ENCODE peak calls at places on chromosomes 7 and 10, in five cellular contexts. One of them, this sample, is unnamed. For H3K4me1, the result is how much of the 10 kb centered on the place peaks cover.

GRCh38 chr10:45557275-45557905 is 115.2 kb downstream of the ZFAND4 start:
- DNase-seq in CD8-positive, alpha-beta memory T cell: peak
- DNase-seq in gastrocnemius medialis: no peak
- DNase-seq in colonic mucosa: no peak
- DNase-seq in GM12878: no peak
- DNase-seq in this sample: no peak

GRCh38 chr7:155647734-155648133 is 3.3 kb downstream of the RBM33 start:
- DNase-seq in CD8-positive, alpha-beta memory T cell: no peak
- DNase-seq in gastrocnemius medialis: no peak
- DNase-seq in colonic mucosa: no peak
- DNase-seq in GM12878: no peak
- DNase-seq in this sample: no peak

GRCh38 chr7:142796501-142797341 is 26.0 kb downstream of the PRSS2 start:
- DNase-seq in CD8-positive, alpha-beta memory T cell: no peak
- DNase-seq in gastrocnemius medialis: no peak
- DNase-seq in colonic mucosa: no peak
- DNase-seq in GM12878: no peak
- DNase-seq in this sample: no peak

GRCh38 chr10:106560925-106561640 is 603.4 kb downstream of the SORCS1 start:
- DNase-seq in CD8-positive, alpha-beta memory T cell: no peak
- DNase-seq in gastrocnemius medialis: no peak
- DNase-seq in colonic mucosa: no peak
- DNase-seq in GM12878: no peak
- DNase-seq in this sample: no peak

GRCh38 chr10:68600041-68600778 is 40.1 kb downstream of the TET1 start:
- DNase-seq in CD8-positive, alpha-beta memory T cell: peak
- DNase-seq in gastrocnemius medialis: peak
- DNase-seq in colonic mucosa: peak
- DNase-seq in GM12878: peak
- DNase-seq in this sample: no peak

GRCh38 chr7:120733143-120733542 is 124.8 kb downstream of the TSPAN12 start:
- DNase-seq in CD8-positive, alpha-beta memory T cell: no peak
- DNase-seq in gastrocnemius medialis: no peak
- DNase-seq in colonic mucosa: no peak
- DNase-seq in GM12878: no peak
- DNase-seq in this sample: no peak

GRCh38 chr7:84231157-84231556 is 36.6 kb upstream of the SEMA3A start:
- DNase-seq in CD8-positive, alpha-beta memory T cell: no peak
- DNase-seq in gastrocnemius medialis: no peak
- DNase-seq in colonic mucosa: no peak
- DNase-seq in GM12878: no peak
- DNase-seq in this sample: no peak

GRCh38 chr10:101014966-101015581 is 15.5 kb downstream of the LZTS2 start:
- DNase-seq in CD8-positive, alpha-beta memory T cell: no peak
- DNase-seq in gastrocnemius medialis: no peak
- DNase-seq in colonic mucosa: no peak
- DNase-seq in GM12878: no peak
- DNase-seq in this sample: no peak

GRCh38 chr10:63115732-63116383 is 17.3 kb upstream of the NRBF2 start:
- DNase-seq in CD8-positive, alpha-beta memory T cell: no peak
- DNase-seq in gastrocnemius medialis: peak
- DNase-seq in colonic mucosa: peak
- DNase-seq in GM12878: no peak
- DNase-seq in this sample: peak

GRCh38 chr7:102295346-102296178 is 8.9 kb downstream of the SH2B2 start:
- DNase-seq in CD8-positive, alpha-beta memory T cell: no peak
- DNase-seq in gastrocnemius medialis: peak
- DNase-seq in colonic mucosa: no peak
- DNase-seq in GM12878: no peak
- DNase-seq in this sample: no peak

GRCh38 chr10:72487116-72487515 is 132.4 kb upstream of the DNAJB12 start:
- DNase-seq in CD8-positive, alpha-beta memory T cell: no peak
- DNase-seq in gastrocnemius medialis: no peak
- DNase-seq in colonic mucosa: no peak
- DNase-seq in GM12878: no peak
- DNase-seq in this sample: no peak

GRCh38 chr7:5420841-5421625 is 2.6 kb downstream of the TNRC18 start:
- DNase-seq in CD8-positive, alpha-beta memory T cell: no peak
- DNase-seq in gastrocnemius medialis: peak
- DNase-seq in colonic mucosa: peak
- DNase-seq in GM12878: no peak
- DNase-seq in this sample: no peak

GRCh38 chr10:15642095-15642494 is 77.6 kb downstream of the ITGA8 start:
- DNase-seq in CD8-positive, alpha-beta memory T cell: no peak
- DNase-seq in gastrocnemius medialis: no peak
- DNase-seq in colonic mucosa: no peak
- DNase-seq in GM12878: no peak
- DNase-seq in this sample: no peak

GRCh38 chr7:124635416-124635815 is 130.2 kb downstream of the GPR37 start:
- DNase-seq in CD8-positive, alpha-beta memory T cell: no peak
- DNase-seq in gastrocnemius medialis: no peak
- DNase-seq in colonic mucosa: no peak
- DNase-seq in GM12878: no peak
- DNase-seq in this sample: no peak

GRCh38 chr10:77601488-77601887 is 36.1 kb downstream of the KCNMA1 start:
- DNase-seq in CD8-positive, alpha-beta memory T cell: no peak
- DNase-seq in gastrocnemius medialis: peak
- DNase-seq in colonic mucosa: no peak
- DNase-seq in GM12878: no peak
- DNase-seq in this sample: no peak

GRCh38 chr10:109886788-109887155 is 36.5 kb downstream of the XPNPEP1 start:
- DNase-seq in CD8-positive, alpha-beta memory T cell: no peak
- DNase-seq in gastrocnemius medialis: no peak
- DNase-seq in colonic mucosa: no peak
- DNase-seq in GM12878: no peak
- DNase-seq in this sample: no peak

GRCh38 chr10:114779803-114780609 is 41.6 kb upstream of the FHIP2A start:
- DNase-seq in CD8-positive, alpha-beta memory T cell: no peak
- DNase-seq in gastrocnemius medialis: no peak
- DNase-seq in colonic mucosa: peak
- DNase-seq in GM12878: no peak
- DNase-seq in this sample: no peak

GRCh38 chr7:32206987-32207386 is 136.8 kb upstream of the PDE1C start:
- DNase-seq in CD8-positive, alpha-beta memory T cell: no peak
- DNase-seq in gastrocnemius medialis: no peak
- DNase-seq in colonic mucosa: no peak
- DNase-seq in GM12878: no peak
- DNase-seq in this sample: peak

GRCh38 chr10:104034401-104035053 is 51.2 kb downstream of the COL17A1 start:
- DNase-seq in CD8-positive, alpha-beta memory T cell: no peak
- DNase-seq in gastrocnemius medialis: no peak
- DNase-seq in colonic mucosa: no peak
- DNase-seq in GM12878: no peak
- DNase-seq in this sample: no peak

GRCh38 chr10:18793951-18794350 is 134.7 kb downstream of the ARL5B start:
- DNase-seq in CD8-positive, alpha-beta memory T cell: no peak
- DNase-seq in gastrocnemius medialis: no peak
- DNase-seq in colonic mucosa: no peak
- DNase-seq in GM12878: no peak
- DNase-seq in this sample: no peak

GRCh38 chr10:114095676-114096331 is 52.1 kb downstream of the ADRB1 start:
- DNase-seq in CD8-positive, alpha-beta memory T cell: no peak
- DNase-seq in gastrocnemius medialis: no peak
- DNase-seq in colonic mucosa: no peak
- DNase-seq in GM12878: no peak
- DNase-seq in this sample: no peak

GRCh38 chr7:34759477-34760125 is 101.6 kb downstream of the NPSR1 start:
- DNase-seq in CD8-positive, alpha-beta memory T cell: no peak
- DNase-seq in gastrocnemius medialis: no peak
- DNase-seq in colonic mucosa: no peak
- DNase-seq in GM12878: no peak
- DNase-seq in this sample: no peak

GRCh38 chr7:121178452-121178851 is 150.3 kb upstream of the WNT16 start:
- DNase-seq in CD8-positive, alpha-beta memory T cell: no peak
- DNase-seq in gastrocnemius medialis: no peak
- DNase-seq in colonic mucosa: no peak
- DNase-seq in GM12878: no peak
- DNase-seq in this sample: no peak

GRCh38 chr7:65832281-65832680 is 40.6 kb upstream of the VKORC1L1 start:
- DNase-seq in CD8-positive, alpha-beta memory T cell: no peak
- DNase-seq in gastrocnemius medialis: no peak
- DNase-seq in colonic mucosa: peak
- DNase-seq in GM12878: no peak
- DNase-seq in this sample: no peak

GRCh38 chr7:34247468-34247867 is 342.1 kb downstream of the BMPER start:
- DNase-seq in CD8-positive, alpha-beta memory T cell: no peak
- DNase-seq in gastrocnemius medialis: no peak
- DNase-seq in colonic mucosa: no peak
- DNase-seq in GM12878: no peak
- DNase-seq in this sample: no peak

GRCh38 chr7:131546583-131547111 is 9.8 kb downstream of the PODXL start:
- DNase-seq in CD8-positive, alpha-beta memory T cell: peak
- DNase-seq in gastrocnemius medialis: no peak
- DNase-seq in colonic mucosa: no peak
- DNase-seq in GM12878: no peak
- DNase-seq in this sample: no peak

GRCh38 chr7:131546126-131546525 is 10.3 kb downstream of the PODXL start:
- DNase-seq in CD8-positive, alpha-beta memory T cell: no peak
- DNase-seq in gastrocnemius medialis: no peak
- DNase-seq in colonic mucosa: peak
- DNase-seq in GM12878: no peak
- DNase-seq in this sample: no peak

GRCh38 chr7:131548371-131548770 is 8.1 kb downstream of the PODXL start:
- DNase-seq in CD8-positive, alpha-beta memory T cell: no peak
- DNase-seq in gastrocnemius medialis: no peak
- DNase-seq in colonic mucosa: no peak
- DNase-seq in GM12878: no peak
- DNase-seq in this sample: no peak

GRCh38 chr7:131544449-131545425 is 11.7 kb downstream of the PODXL start:
- DNase-seq in CD8-positive, alpha-beta memory T cell: no peak
- DNase-seq in gastrocnemius medialis: no peak
- DNase-seq in colonic mucosa: no peak
- DNase-seq in GM12878: no peak
- DNase-seq in this sample: no peak

GRCh38 chr7:131547589-131547988 is 8.8 kb downstream of the PODXL start:
- DNase-seq in CD8-positive, alpha-beta memory T cell: no peak
- DNase-seq in gastrocnemius medialis: no peak
- DNase-seq in colonic mucosa: no peak
- DNase-seq in GM12878: no peak
- DNase-seq in this sample: no peak
- H3K4me1 ChIP-seq in CD8-positive, alpha-beta memory T cell: under half
- H3K4me1 ChIP-seq in gastrocnemius medialis: under half
- H3K4me1 ChIP-seq in colonic mucosa: under half
- H3K4me1 ChIP-seq in GM12878: under half
- H3K4me1 ChIP-seq in this sample: under half

GRCh38 chr7:76293407-76293901 is 9.0 kb upstream of the HSPB1 start:
- DNase-seq in CD8-positive, alpha-beta memory T cell: no peak
- DNase-seq in gastrocnemius medialis: peak
- DNase-seq in colonic mucosa: no peak
- DNase-seq in GM12878: no peak
- DNase-seq in this sample: no peak

GRCh38 chr7:76294344-76295024 is 8.0 kb upstream of the HSPB1 start:
- DNase-seq in CD8-positive, alpha-beta memory T cell: no peak
- DNase-seq in gastrocnemius medialis: peak
- DNase-seq in colonic mucosa: peak
- DNase-seq in GM12878: no peak
- DNase-seq in this sample: no peak

GRCh38 chr7:76300210-76300731 is 2.2 kb upstream of the HSPB1 start:
- DNase-seq in CD8-positive, alpha-beta memory T cell: no peak
- DNase-seq in gastrocnemius medialis: peak
- DNase-seq in colonic mucosa: peak
- DNase-seq in GM12878: no peak
- DNase-seq in this sample: no peak

GRCh38 chr7:76301000-76301399 is 1.5 kb upstream of the HSPB1 start:
- DNase-seq in CD8-positive, alpha-beta memory T cell: no peak
- DNase-seq in gastrocnemius medialis: no peak
- DNase-seq in colonic mucosa: no peak
- DNase-seq in GM12878: no peak
- DNase-seq in this sample: no peak

DNA sequence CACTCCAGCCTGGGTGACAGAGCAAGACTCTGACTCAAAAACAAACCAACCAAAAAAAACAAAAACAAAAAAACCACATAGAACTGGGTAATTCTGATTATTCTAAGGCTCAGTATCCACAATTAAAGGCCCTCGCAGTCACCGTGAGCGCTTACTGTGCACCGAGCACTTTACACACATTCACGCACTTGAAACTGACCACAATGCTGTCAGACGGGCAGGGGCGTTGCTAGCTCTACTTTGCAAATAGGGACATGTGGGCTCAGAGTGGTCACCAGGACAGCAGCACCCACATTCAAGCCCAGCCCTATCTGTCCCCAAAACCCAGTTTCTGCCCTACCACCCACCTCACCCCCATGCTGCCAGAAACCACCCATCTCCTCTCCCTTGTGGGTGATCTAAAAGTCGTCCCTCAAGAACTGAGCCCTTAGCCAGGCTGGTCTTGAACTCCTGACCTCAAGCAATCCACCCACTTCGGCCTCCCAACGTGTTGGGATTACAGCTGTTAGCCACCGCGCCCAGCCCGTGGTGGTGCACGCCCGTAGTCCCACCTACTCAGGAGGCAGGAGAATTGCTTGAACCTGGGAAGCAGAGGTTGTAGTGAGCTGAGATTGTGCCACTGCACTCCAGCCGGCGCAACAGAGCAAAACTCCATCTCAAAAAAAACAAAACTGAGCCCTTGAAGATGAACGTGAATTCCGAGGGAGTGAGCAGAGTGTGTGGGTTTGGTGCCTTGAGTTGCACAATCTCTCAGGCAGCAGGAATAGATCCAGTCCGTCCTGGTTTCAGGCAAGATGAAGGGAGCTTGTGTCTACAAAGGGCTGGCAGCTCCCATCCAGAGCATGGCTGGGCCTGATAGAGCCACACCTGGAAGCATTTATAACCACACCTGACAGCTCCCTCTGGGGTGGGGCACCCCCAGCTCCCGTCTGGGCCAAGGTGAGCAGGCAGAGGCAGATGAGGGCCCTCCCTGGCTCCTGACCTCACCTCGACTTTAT is 5.4 kb upstream of the HSPB1 start:
- DNase-seq in CD8-positive, alpha-beta memory T cell: no peak
- DNase-seq in gastrocnemius medialis: peak
- DNase-seq in colonic mucosa: peak
- DNase-seq in GM12878: no peak
- DNase-seq in this sample: no peak
- H3K4me1 ChIP-seq in CD8-positive, alpha-beta memory T cell: under half
- H3K4me1 ChIP-seq in gastrocnemius medialis: half or more
- H3K4me1 ChIP-seq in colonic mucosa: under half
- H3K4me1 ChIP-seq in GM12878: under half
- H3K4me1 ChIP-seq in this sample: half or more

DNA sequence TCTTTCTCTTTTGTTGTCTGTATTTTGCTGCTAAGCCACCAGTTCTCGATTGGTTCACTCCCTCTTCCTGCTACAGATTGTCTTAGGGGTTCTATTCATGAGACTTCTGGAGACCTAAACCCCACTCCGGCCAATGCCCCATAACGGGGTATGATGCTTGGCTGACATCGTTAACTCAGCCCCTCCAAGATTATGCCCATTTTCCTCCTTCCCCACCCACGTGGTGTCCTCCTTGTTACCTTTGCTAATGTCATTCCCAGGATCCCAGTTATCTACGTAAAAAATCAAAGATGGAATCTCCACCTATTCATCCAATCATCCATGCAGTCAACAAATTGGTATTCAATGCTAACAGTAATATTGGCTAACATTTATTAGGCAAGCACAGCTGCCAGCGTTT is 228.3 kb downstream of the CAMK1D start:
- DNase-seq in CD8-positive, alpha-beta memory T cell: no peak
- DNase-seq in gastrocnemius medialis: no peak
- DNase-seq in colonic mucosa: no peak
- DNase-seq in GM12878: no peak
- DNase-seq in this sample: no peak
- H3K4me1 ChIP-seq in CD8-positive, alpha-beta memory T cell: under half
- H3K4me1 ChIP-seq in gastrocnemius medialis: under half
- H3K4me1 ChIP-seq in colonic mucosa: under half
- H3K4me1 ChIP-seq in GM12878: under half
- H3K4me1 ChIP-seq in this sample: under half

GRCh38 chr7:100720645-100721504 is 607 bp downstream of the EPO start:
- DNase-seq in CD8-positive, alpha-beta memory T cell: no peak
- DNase-seq in gastrocnemius medialis: no peak
- DNase-seq in colonic mucosa: no peak
- DNase-seq in GM12878: no peak
- DNase-seq in this sample: no peak
- H3K4me1 ChIP-seq in CD8-positive, alpha-beta memory T cell: under half
- H3K4me1 ChIP-seq in gastrocnemius medialis: under half
- H3K4me1 ChIP-seq in colonic mucosa: under half
- H3K4me1 ChIP-seq in GM12878: under half
- H3K4me1 ChIP-seq in this sample: under half